ENCODE peak calls at places on chromosomes 7 and 10, in four cellular contexts. X, B, J and Y are unnamed samples.

GRCh38 chr7:122546496-122546895 is 152.4 kb downstream of the RNF133 start:
- DNase-seq in J (no peak), B (no peak), X (no peak), Y (no peak)

GRCh38 chr7:130141161-130141857 is 63.9 kb downstream of the TMEM209 start:
- DNase-seq in J (peak; percentile 85), B (peak; percentile 85), X (peak; percentile 88), Y (peak; percentile 95)

GRCh38 chr7:127708788-127709187 is 56.8 kb downstream of the SND1 start:
- DNase-seq in J (peak; percentile 86), X (peak; percentile 76), B (peak; percentile 79), Y (peak; percentile 61)

GRCh38 chr10:88994034-88994433 is 3.4 kb downstream of the FAS start:
- DNase-seq in J (no peak), X (no peak), B (no peak), Y (no peak)

GRCh38 chr7:138967159-138967558 is 14.0 kb downstream of the KIAA1549 start:
- DNase-seq in J (no peak), X (no peak), B (no peak), Y (no peak)

GRCh38 chr7:37354661-37355131 is 94.0 kb downstream of the ELMO1 start:
- DNase-seq in J (peak; percentile 81), B (no peak), X (peak; percentile 24), Y (no peak)

GRCh38 chr7:5557920-5558401 is 134.3 kb upstream of the TNRC18 start:
- DNase-seq in B (no peak), J (peak; percentile 48), X (no peak), Y (peak; percentile 43)

GRCh38 chr7:27251513-27252306 is 9.1 kb downstream of the EVX1 start:
- DNase-seq in X (no peak), J (no peak), B (peak; percentile 79), Y (peak; percentile 68)

GRCh38 chr10:33142290-33142689 is 184.3 kb upstream of the ITGB1 start:
- DNase-seq in B (no peak), J (no peak), X (no peak), Y (no peak)

GRCh38 chr10:6669269-6669859 is 89.3 kb upstream of the PRKCQ start:
- DNase-seq in B (no peak), J (peak; percentile 50), X (no peak), Y (peak; percentile 28)

GRCh38 chr10:97883092-97883485 is 33.4 kb downstream of the GOLGA7B start:
- DNase-seq in X (no peak), B (no peak), J (no peak), Y (no peak)

GRCh38 chr7:66859794-66860645 is 61.0 kb upstream of the TMEM248 start:
- DNase-seq in B (no peak), X (no peak), J (no peak), Y (no peak)

GRCh38 chr7:111741811-111742240 is 179.5 kb upstream of the IMMP2L start:
- DNase-seq in B (no peak), J (peak; percentile 87), X (peak; percentile 59), Y (peak; percentile 79)

GRCh38 chr10:12455774-12456173 is 106.4 kb downstream of the CAMK1D start:
- DNase-seq in X (no peak), J (no peak), B (no peak), Y (no peak)

GRCh38 chr10:72855129-72855528 is 38.4 kb upstream of the OIT3 start:
- DNase-seq in X (no peak), B (no peak), J (no peak), Y (no peak)

GRCh38 chr7:139574618-139575337 is 51.3 kb downstream of the CLEC2L start:
- DNase-seq in J (no peak), B (no peak), X (no peak), Y (no peak)

GRCh38 chr7:129781856-129782256 is 170.3 kb downstream of the NRF1 start:
- DNase-seq in X (peak; percentile 86), J (no peak), B (peak; percentile 90), Y (peak; percentile 62)

GRCh38 chr10:4066581-4067403 is 281.8 kb upstream of the KLF6 start:
- DNase-seq in J (no peak), X (no peak), B (no peak), Y (peak; percentile 8)

GRCh38 chr7:145398758-145399157 is 562.9 kb upstream of the TPK1 start:
- DNase-seq in X (no peak), J (no peak), B (no peak), Y (no peak)

GRCh38 chr10:133124357-133125211 is 35.4 kb upstream of the KNDC1 start:
- DNase-seq in B (peak; percentile 88), J (peak; percentile 42), X (peak; percentile 76), Y (peak; percentile 84)

GRCh38 chr10:94997763-94998174 is 59.3 kb downstream of the CYP2C9 start:
- DNase-seq in J (no peak), B (peak; percentile 61), X (peak; percentile 31), Y (no peak)

GRCh38 chr7:98802088-98802780 is 67.6 kb downstream of the TMEM130 start:
- DNase-seq in J (peak; percentile 81), X (no peak), B (no peak), Y (peak; percentile 91)

GRCh38 chr10:14327535-14327934 is 3.2 kb downstream of the FRMD4A start:
- DNase-seq in B (no peak), J (no peak), X (no peak), Y (peak; percentile 24)
- TF ChIP-seq TEAD4 in B (no peak), J (no peak), X (no peak), Y (no peak)

GRCh38 chr7:40474790-40475680 is 340.2 kb downstream of the SUGCT start:
- DNase-seq in J (no peak), B (no peak), X (no peak), Y (no peak)
- TF ChIP-seq TEAD4 in J (no peak), B (no peak), X (no peak), Y (no peak)

GRCh38 chr10:21078410-21079329 is 181.6 kb upstream of the NEBL start:
- DNase-seq in X (peak; percentile 78), B (peak; percentile 74), J (peak; percentile 86), Y (peak; percentile 63)
- TF ChIP-seq TEAD4 in X (no peak), B (no peak), J (no peak), Y (no peak)

DNA sequence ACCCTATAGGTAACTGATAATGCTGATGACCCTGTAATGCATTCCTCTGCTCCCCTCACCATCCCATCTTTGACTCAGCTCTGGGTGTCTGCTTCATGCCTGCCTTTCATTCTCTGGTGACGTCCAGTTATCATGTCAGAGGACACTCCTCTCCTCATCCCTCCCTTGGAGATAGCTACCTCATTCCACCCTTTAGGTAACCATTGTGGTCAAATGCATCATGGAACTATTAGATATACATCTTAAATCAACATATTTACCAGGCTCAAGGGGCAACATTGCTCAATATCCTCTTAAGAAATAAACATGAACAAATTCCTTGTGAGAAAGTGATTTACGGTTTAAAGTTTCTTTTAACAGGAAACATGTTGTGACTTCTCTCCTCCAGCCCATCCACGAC is 511.6 kb upstream of the IGFBP3 start:
- DNase-seq in J (no peak), X (no peak), B (no peak), Y (no peak)
- TF ChIP-seq TEAD4 in J (no peak), X (no peak), B (no peak), Y (no peak)

GRCh38 chr7:137545059-137545730 is 201.7 kb upstream of the PTN start:
- DNase-seq in J (no peak), B (no peak), X (no peak), Y (peak; percentile 34)

GRCh38 chr7:137538361-137538762 is 194.8 kb upstream of the PTN start:
- DNase-seq in B (no peak), X (no peak), J (peak; percentile 14), Y (no peak)

GRCh38 chr7:137535579-137535978 is 192.0 kb upstream of the PTN start:
- DNase-seq in J (no peak), X (no peak), B (no peak), Y (no peak)

GRCh38 chr7:137544450-137545058 is 201.0 kb upstream of the PTN start:
- DNase-seq in X (no peak), B (no peak), J (no peak), Y (peak; percentile 34)

GRCh38 chr7:137539111-137539715 is 195.7 kb upstream of the PTN start:
- DNase-seq in J (no peak), X (no peak), B (no peak), Y (no peak)
- TF ChIP-seq TEAD4 in J (no peak), X (no peak), B (no peak), Y (no peak)

GRCh38 chr7:39911167-39911566 is 38.9 kb upstream of the CDK13 start:
- DNase-seq in X (no peak), J (no peak), B (peak; percentile 39), Y (no peak)

GRCh38 chr7:39908973-39909372 is 41.1 kb upstream of the CDK13 start:
- DNase-seq in J (no peak), X (no peak), B (no peak), Y (no peak)

GRCh38 chr7:39909526-39909925 is 40.5 kb upstream of the CDK13 start:
- DNase-seq in J (no peak), X (no peak), B (no peak), Y (no peak)

GRCh38 chr7:39908141-39908540 is 41.9 kb upstream of the CDK13 start:
- DNase-seq in J (no peak), B (no peak), X (no peak), Y (no peak)

DNA sequence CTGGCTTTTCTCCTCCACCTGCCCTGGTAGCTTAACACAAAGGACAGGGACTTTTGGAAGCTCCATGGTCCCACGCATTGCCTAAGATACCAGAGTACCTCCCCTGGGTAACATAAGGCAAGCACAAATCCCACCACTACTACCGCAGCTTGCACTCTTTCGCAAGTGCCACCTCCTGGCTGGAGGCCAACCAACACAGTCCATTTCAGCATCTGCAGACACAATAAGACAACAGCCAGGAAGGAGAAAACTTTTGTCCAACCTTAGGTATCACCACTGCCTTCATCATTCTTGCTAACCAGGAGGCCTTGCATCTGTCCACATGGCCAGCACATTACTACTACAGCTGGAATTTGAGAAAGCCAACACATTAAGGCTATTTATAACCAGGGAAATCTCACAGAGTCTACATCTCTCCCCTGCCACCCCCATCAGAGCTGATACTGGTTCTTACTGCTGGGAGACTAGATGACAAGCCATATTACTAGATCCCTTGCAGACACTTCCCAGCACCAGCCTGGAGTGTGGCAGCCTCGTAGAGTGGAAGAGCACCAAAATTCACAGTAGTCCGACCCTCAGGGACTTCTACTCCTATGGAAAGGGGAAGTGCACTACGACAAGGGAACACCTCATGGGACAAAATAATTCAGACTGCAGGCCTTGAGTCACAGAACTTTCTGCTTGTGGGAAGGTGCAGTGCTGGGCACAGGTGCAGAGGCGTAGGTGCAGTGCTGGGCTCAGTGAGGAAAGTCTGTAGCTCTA is 39.8 kb upstream of the CDK13 start:
- DNase-seq in X (no peak), J (no peak), B (no peak), Y (no peak)
- TF ChIP-seq TEAD4 in X (no peak), J (no peak), B (no peak), Y (no peak)

GRCh38 chr7:75650671-75651070 is 88.1 kb downstream of the HIP1 start:
- DNase-seq in J (no peak), B (no peak), X (no peak), Y (peak; percentile 57)

GRCh38 chr7:75649462-75649861 is 89.3 kb downstream of the HIP1 start:
- DNase-seq in X (no peak), B (peak; percentile 52), J (no peak), Y (no peak)

GRCh38 chr7:75647709-75648438 is 90.9 kb downstream of the HIP1 start:
- DNase-seq in J (no peak), B (no peak), X (no peak), Y (no peak)

GRCh38 chr7:75652788-75653187 is 86.0 kb downstream of the HIP1 start:
- DNase-seq in B (no peak), X (no peak), J (peak; percentile 33), Y (no peak)

DNA sequence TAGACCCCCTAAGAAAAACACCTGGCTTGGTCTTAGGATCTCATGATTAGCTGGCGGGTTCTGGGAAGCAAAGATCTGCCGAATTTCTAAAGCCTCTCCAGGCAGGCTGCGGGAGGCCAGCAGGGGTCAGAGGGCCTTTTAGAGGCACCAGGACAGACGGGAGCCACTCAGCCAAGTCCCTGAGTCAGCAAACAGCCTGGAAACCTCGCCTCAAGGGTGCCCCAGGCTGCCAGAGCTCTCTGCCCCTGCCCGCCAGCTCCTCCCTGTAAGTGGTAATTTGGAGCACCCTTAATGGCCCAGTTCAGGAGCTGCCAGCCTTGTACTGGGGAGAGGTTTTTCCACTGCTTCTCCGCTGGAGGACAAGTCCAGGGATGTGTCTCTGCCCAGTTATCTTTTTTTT is 88.7 kb downstream of the HIP1 start:
- DNase-seq in J (peak; percentile 45), B (peak; percentile 59), X (peak; percentile 38), Y (no peak)
- TF ChIP-seq TEAD4 in J (no peak), B (no peak), X (no peak), Y (no peak)